ENCODE peak calls at places on chromosomes 2 and 18, in four cellular contexts. P is upper lobe of left lung, I is lower leg skin, B is tibial nerve. F is an unnamed sample.

GRCh38 chr2:69693059-69693458 is 48.9 kb upstream of the ANXA4 start:
- DNase-seq in P (no peak), I (no peak), B (no peak), F (no peak)

GRCh38 chr2:202104286-202104870 is 31.3 kb downstream of the KIAA2012 start:
- DNase-seq in P (peak; percentile 91), I (no peak), B (no peak), F (no peak)

GRCh38 chr18:50192903-50193795 is 1.8 kb downstream of the MYO5B start:
- DNase-seq in P (peak; percentile 57), I (no peak), B (no peak), F (peak; percentile 42)

GRCh38 chr18:55706893-55707292 is 118.9 kb upstream of the TCF4 start:
- DNase-seq in P (no peak), I (no peak), B (no peak), F (no peak)

GRCh38 chr2:207467716-207468347 is 61.9 kb upstream of the CREB1 start:
- DNase-seq in P (no peak), I (no peak), B (no peak), F (no peak)

GRCh38 chr2:147345246-147345645 is 499.6 kb upstream of the ACVR2A start:
- DNase-seq in P (no peak), I (no peak), B (no peak), F (no peak)

GRCh38 chr2:172095146-172095904 is 7.4 kb downstream of the DLX2 start:
- DNase-seq in P (no peak), I (peak; percentile 73), B (no peak), F (peak; percentile 45)

GRCh38 chr18:79924814-79925655 is 26.4 kb downstream of the SLC66A2 start:
- DNase-seq in P (no peak), I (peak; percentile 10), B (no peak), F (peak; percentile 84)

GRCh38 chr2:19863303-19864041 is 38.3 kb downstream of the TTC32 start:
- DNase-seq in P (peak; percentile 92), I (peak; percentile 53), B (peak; percentile 42), F (peak; percentile 65)

GRCh38 chr18:63186520-63186919 is 133.0 kb downstream of the BCL2 start:
- DNase-seq in P (no peak), I (no peak), B (no peak), F (no peak)

GRCh38 chr2:8882094-8882493 is 44.7 kb upstream of the KIDINS220 start:
- DNase-seq in P (no peak), I (no peak), B (no peak), F (no peak)

GRCh38 chr2:100875516-100876230 is 55.7 kb downstream of the NPAS2 start:
- DNase-seq in P (peak; percentile 55), I (no peak), B (no peak), F (peak; percentile 70)

GRCh38 chr18:34880882-34881852 is 160.0 kb upstream of the MAPRE2 start:
- DNase-seq in P (no peak), I (no peak), B (no peak), F (no peak)

DNA sequence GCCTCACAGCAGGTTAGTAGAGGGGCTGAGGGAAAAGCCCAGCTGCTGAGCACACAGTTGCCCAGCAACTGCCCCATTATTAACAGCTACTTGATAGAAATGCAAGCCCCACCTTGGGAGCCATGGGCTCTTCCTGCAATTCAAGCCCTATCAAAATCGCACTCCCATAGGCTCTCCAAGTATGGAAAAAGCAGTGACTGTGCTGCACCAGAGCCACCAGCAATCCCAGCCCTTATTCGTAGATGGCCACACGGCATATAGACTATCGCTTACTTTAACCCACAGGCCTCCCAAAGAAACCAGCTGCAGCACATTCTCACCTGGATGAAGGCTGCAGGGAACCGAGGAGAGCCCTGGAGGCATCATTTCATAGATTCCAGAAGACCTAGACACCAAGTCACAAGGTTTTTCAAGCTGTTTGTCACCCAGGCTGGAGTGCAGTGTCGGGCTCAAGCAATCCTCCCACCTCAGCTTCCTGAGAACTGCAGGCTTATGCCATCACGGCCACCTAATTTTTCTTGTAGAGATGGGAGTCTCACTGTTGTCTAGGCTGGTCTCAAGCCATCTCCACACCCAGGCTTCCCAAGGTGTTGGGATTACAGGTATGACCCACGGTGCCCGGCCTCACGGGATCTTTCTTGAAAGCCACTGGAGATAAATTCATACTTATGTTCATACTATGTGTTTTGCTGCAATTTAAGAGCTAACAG is 11.3 kb downstream of the NCL start:
- DNase-seq in P (no peak), I (no peak), B (no peak), F (no peak)
- TF ChIP-seq POLR2A in P (no peak), I (no peak), B (no peak), F (no peak)

GRCh38 chr2:238097988-238098853 is 1.9 kb upstream of the ESPNL start:
- DNase-seq in P (peak; percentile 81), I (peak; percentile 33), B (peak; percentile 29), F (peak; percentile 28)
- H3K4me3 ChIP-seq in P (no peak overlapping the region), I (no peak overlapping the region), B (no peak overlapping the region), F (no peak overlapping the region)

DNA sequence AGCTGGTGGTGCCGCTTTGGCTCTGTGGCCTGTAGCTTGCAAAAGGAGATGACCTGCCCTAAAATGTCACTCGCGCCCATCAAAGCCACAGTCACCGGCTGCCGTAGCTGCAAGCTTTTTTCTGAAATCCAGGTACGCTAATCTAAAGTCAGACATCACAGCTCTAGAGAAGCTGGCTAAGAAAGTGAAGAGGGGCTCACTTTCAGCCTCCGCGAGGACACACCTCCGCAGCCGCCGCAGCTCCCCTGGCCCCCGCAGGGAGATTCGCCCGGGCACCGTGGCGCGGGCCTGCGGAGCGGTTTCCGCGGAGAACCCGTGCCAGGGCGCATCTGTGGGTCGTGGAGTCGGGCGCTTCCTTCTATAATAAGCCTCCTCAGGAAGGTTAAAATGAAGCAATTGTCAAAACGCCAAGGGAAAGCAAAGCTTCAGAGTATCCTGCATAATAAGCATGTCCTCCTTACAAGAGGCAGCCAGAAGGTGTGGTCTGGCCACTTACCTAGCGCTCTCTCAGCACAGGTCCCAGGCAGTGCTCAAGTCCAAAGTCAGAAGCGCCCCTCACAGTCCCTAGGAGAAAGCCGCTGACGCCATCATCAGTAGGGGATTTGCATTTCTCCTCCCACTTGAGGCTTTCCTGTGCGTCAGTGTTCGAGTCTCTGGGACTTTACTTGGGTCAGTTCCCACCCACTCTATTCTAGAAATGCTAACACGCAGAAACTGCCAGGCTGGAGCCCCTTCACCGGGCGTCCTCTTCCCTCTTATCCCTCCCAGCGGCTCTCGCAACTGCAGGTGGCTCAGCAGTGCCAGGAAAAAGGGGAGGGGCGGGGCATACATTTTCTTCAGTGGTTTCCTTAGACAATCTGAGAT is at the start of gene STAT4:
- DNase-seq in P (peak; percentile 89), I (no peak), B (no peak), F (peak; percentile 49)
- TF ChIP-seq POLR2A in P (peak; percentile 68), I (no peak), B (no peak), F (peak; percentile 38)

GRCh38 chr2:167570370-167570769 is 677.0 kb downstream of the STK39 start:
- DNase-seq in P (no peak), I (no peak), B (no peak), F (no peak)
- H3K4me3 ChIP-seq in P (no peak overlapping the region), I (no peak overlapping the region), B (no peak overlapping the region), F (no peak overlapping the region)

GRCh38 chr2:231360401-231360800 is 35.1 kb upstream of the B3GNT7 start:
- DNase-seq in P (no peak), I (no peak), B (no peak), F (no peak)

GRCh38 chr2:231362785-231363184 is 32.7 kb upstream of the B3GNT7 start:
- DNase-seq in P (no peak), I (no peak), B (no peak), F (no peak)

GRCh38 chr2:231359948-231360347 is 35.6 kb upstream of the B3GNT7 start:
- DNase-seq in P (no peak), I (no peak), B (no peak), F (no peak)

GRCh38 chr2:231360881-231361294 is 34.6 kb upstream of the B3GNT7 start:
- DNase-seq in P (peak; percentile 76), I (peak; percentile 33), B (no peak), F (no peak)

GRCh38 chr2:231361701-231362588 is 33.6 kb upstream of the B3GNT7 start:
- DNase-seq in P (no peak), I (no peak), B (no peak), F (no peak)
- TF ChIP-seq POLR2A in P (no peak), I (no peak), B (no peak), F (no peak)

DNA sequence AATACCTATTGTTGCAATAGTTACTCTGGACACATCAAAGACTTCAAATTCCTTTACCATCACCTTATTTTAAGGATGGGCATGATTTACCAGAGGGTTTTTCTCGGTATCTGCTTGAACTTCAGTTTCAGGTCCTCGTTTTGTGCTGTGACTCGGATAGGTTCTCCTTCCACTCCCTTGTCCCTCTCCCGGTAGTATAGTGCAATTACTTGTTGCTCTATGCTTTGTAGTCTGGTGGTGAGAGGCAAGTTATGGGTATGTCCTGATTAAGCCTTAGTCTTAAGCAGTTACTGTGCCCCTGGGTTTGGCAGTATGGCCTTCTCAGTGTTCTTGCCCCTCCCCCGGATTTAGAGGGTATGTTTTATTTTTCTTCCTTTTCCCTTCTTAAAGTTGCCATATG is 96.6 kb downstream of the RHBDD1 start:
- DNase-seq in P (no peak), I (no peak), B (no peak), F (no peak)
- H3K4me3 ChIP-seq in P (no peak overlapping the region), I (no peak overlapping the region), B (no peak overlapping the region), F (no peak overlapping the region)

GRCh38 chr18:77977331-77977730 is 727.7 kb downstream of the GALR1 start:
- DNase-seq in P (no peak), I (no peak), B (no peak), F (no peak)
- TF ChIP-seq POLR2A in P (no peak), I (no peak), B (no peak), F (no peak)

DNA sequence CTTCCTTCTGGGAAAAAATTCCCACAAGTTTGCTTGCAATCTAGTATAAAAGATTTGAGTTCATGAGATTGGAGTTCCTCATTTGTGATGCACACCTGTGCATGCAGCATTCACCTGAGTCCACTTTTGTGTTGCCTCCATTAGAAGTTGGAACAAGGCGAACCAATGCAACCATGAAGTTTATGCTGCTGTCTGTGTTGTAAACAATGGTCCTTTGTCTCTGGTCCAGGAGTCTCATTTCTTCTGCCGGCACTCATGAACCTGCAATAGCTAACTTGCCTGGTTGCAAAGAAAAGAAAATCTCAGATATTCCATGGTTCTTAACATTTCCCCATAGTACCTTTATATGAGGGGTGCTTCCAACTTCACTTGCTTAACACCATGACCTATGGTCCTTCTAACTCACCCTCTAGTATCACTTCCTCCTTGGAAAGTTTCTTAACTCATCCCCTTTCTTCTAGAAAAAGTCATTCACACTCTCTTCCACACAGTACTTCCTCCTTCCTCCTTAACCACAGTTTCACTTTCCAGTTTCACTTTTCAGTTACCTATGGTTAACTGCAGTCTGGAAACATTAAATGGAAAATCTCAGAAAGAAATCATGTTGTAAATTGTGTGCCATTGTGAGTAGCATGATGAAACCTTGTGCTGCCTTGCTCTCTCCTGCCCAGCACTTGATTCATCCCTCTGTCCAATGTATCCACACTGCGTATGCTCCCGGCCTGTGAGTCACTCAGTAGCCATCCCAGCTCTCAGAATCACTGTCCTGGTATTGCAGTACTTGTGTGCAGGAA is 128.8 kb upstream of the TRIB2 start:
- DNase-seq in P (no peak), I (no peak), B (no peak), F (no peak)
- H3K4me3 ChIP-seq in P (no peak overlapping the region), I (no peak overlapping the region), B (no peak overlapping the region), F (no peak overlapping the region)

F was measured in thyroid gland.